ENCODE peak calls at places on chromosome 15, in six cellular contexts. R, E, M, C, O and Y are unnamed samples.

GRCh38 chr15:45177285-45177684 is 10.5 kb downstream of the SHF start:
- DNase-seq in R (no peak), E (no peak), M (no peak), C (no peak), O (no peak), Y (no peak)

GRCh38 chr15:51718199-51718598 is 19.3 kb downstream of the LYSMD2 start:
- DNase-seq in R (no peak), E (peak; percentile 6), M (no peak), C (no peak), O (no peak), Y (no peak)

GRCh38 chr15:89828324-89829145 is 13.9 kb upstream of the ANPEP start:
- DNase-seq in R (no peak), E (peak; percentile 84), M (no peak), C (no peak), O (no peak), Y (peak; percentile 47)

GRCh38 chr15:68274184-68274848 is 3.2 kb upstream of the FEM1B start:
- DNase-seq in R (no peak), E (no peak), M (no peak), C (no peak), O (peak; percentile 38), Y (no peak)

GRCh38 chr15:71660501-71660900 is 149.9 kb upstream of the NR2E3 start:
- DNase-seq in R (no peak), E (no peak), M (no peak), C (no peak), O (no peak), Y (no peak)

GRCh38 chr15:82870727-82871576 is 61.5 kb downstream of the WHAMM start:
- DNase-seq in R (no peak), E (peak; percentile 14), M (no peak), C (no peak), O (peak; percentile 23), Y (no peak)

GRCh38 chr15:96544162-96544756 is 213.8 kb downstream of the NR2F2 start:
- DNase-seq in R (peak; percentile 40), E (no peak), M (no peak), C (no peak), O (no peak), Y (peak; percentile 20)

GRCh38 chr15:90686435-90687218 is 30.5 kb upstream of the BLM start:
- DNase-seq in R (no peak), E (no peak), M (no peak), C (no peak), O (no peak), Y (no peak)

GRCh38 chr15:96351801-96352593 is 21.5 kb downstream of the NR2F2 start:
- DNase-seq in R (no peak), E (no peak), M (no peak), C (no peak), O (no peak), Y (peak; percentile 77)

GRCh38 chr15:25345943-25346342 is 92.9 kb downstream of the UBE3A start:
- DNase-seq in R (no peak), E (peak; percentile 53), M (no peak), C (no peak), O (no peak), Y (no peak)

GRCh38 chr15:72614810-72615532 is 39.5 kb upstream of the GOLGA6B start:
- DNase-seq in R (peak; percentile 57), E (no peak), M (no peak), C (no peak), O (no peak), Y (no peak)

GRCh38 chr15:26115229-26115943 is 252.3 kb upstream of the ATP10A start:
- DNase-seq in R (no peak), E (peak; percentile 16), M (no peak), C (no peak), O (no peak), Y (peak; percentile 71)

GRCh38 chr15:63059075-63059474 is 16.5 kb downstream of the TPM1 start:
- DNase-seq in R (no peak), E (no peak), M (no peak), C (no peak), O (no peak), Y (no peak)

GRCh38 chr15:99486371-99487336 is 79.1 kb upstream of the MEF2A start:
- DNase-seq in R (peak; percentile 81), E (peak; percentile 94), M (no peak), C (peak; percentile 50), O (peak; percentile 82), Y (peak; percentile 67)

GRCh38 chr15:93664180-93664951 is 567.0 kb upstream of the MCTP2 start:
- DNase-seq in R (no peak), E (no peak), M (no peak), C (no peak), O (no peak), Y (no peak)

GRCh38 chr15:101267320-101268104 is 9.8 kb downstream of the SELENOS start:
- DNase-seq in R (no peak), E (peak; percentile 99), M (no peak), C (no peak), O (no peak), Y (no peak)

GRCh38 chr15:29343229-29343628 is 73.6 kb upstream of the NSMCE3 start:
- DNase-seq in R (no peak), E (no peak), M (no peak), C (no peak), O (no peak), Y (no peak)

GRCh38 chr15:90959894-90960293 is 5.2 kb downstream of the RCCD1 start:
- DNase-seq in R (no peak), E (peak; percentile 83), M (no peak), C (no peak), O (no peak), Y (no peak)

GRCh38 chr15:89104172-89104564 is 15.9 kb downstream of the ABHD2 start:
- DNase-seq in R (no peak), E (peak; percentile 43), M (no peak), C (no peak), O (no peak), Y (no peak)

GRCh38 chr15:78455749-78456148 is 17.7 kb downstream of the IREB2 start:
- DNase-seq in R (peak; percentile 26), E (peak; percentile 12), M (no peak), C (no peak), O (peak; percentile 34), Y (no peak)

GRCh38 chr15:90902996-90903732 is at the start of gene MAN2A2:
- DNase-seq in R (peak; percentile 86), E (peak; percentile 27), M (peak; percentile 54), C (peak; percentile 57), O (peak; percentile 79), Y (peak; percentile 88)

GRCh38 chr15:43519207-43519606 is 1.8 kb downstream of the MAP1A start:
- DNase-seq in R (peak; percentile 34), E (no peak), M (no peak), C (no peak), O (no peak), Y (no peak)

GRCh38 chr15:40235201-40235890 is 3.5 kb upstream of the PAK6 start:
- DNase-seq in R (no peak), E (no peak), M (no peak), C (no peak), O (no peak), Y (no peak)

GRCh38 chr15:80401471-80401870 is 2.7 kb upstream of the ARNT2 start:
- DNase-seq in R (peak; percentile 24), E (no peak), M (no peak), C (no peak), O (no peak), Y (no peak)

GRCh38 chr15:94042163-94042954 is 189.0 kb upstream of the MCTP2 start:
- DNase-seq in R (no peak), E (peak; percentile 63), M (no peak), C (no peak), O (peak; percentile 36), Y (no peak)

GRCh38 chr15:97759363-97759762 is 201.1 kb upstream of the ARRDC4 start:
- DNase-seq in R (no peak), E (peak; percentile 36), M (no peak), C (no peak), O (no peak), Y (no peak)

GRCh38 chr15:74631935-74632560 is 16.4 kb downstream of the CLK3 start:
- DNase-seq in R (peak; percentile 73), E (peak; percentile 39), M (peak; percentile 46), C (peak; percentile 71), O (peak; percentile 82), Y (peak; percentile 65)

GRCh38 chr15:101450561-101451145 is 38.9 kb downstream of the PCSK6 start:
- DNase-seq in R (no peak), E (no peak), M (no peak), C (no peak), O (no peak), Y (no peak)

GRCh38 chr15:31517711-31518110 is 191.1 kb downstream of the KLF13 start:
- DNase-seq in R (no peak), E (no peak), M (no peak), C (no peak), O (no peak), Y (no peak)

GRCh38 chr15:64251658-64252057 is 88.8 kb upstream of the PPIB start:
- DNase-seq in R (no peak), E (peak; percentile 5), M (no peak), C (no peak), O (no peak), Y (no peak)

GRCh38 chr15:44186724-44187123 is 8.3 kb downstream of the FRMD5 start:
- DNase-seq in R (no peak), E (no peak), M (no peak), C (no peak), O (no peak), Y (no peak)

GRCh38 chr15:31133890-31134289 is 32.4 kb upstream of the TRPM1 start:
- DNase-seq in R (no peak), E (no peak), M (no peak), C (no peak), O (no peak), Y (no peak)

GRCh38 chr15:78715439-78715838 is 74.4 kb upstream of the CHRNB4 start:
- DNase-seq in R (no peak), E (no peak), M (no peak), C (no peak), O (no peak), Y (no peak)

GRCh38 chr15:31262901-31263671 is 63.5 kb upstream of the KLF13 start:
- DNase-seq in R (no peak), E (peak; percentile 48), M (no peak), C (no peak), O (no peak), Y (no peak)

GRCh38 chr15:40754574-40754882 is 526 bp downstream of the RMDN3 start:
- DNase-seq in R (peak; percentile 43), E (peak; percentile 15), M (no peak), C (no peak), O (peak; percentile 49), Y (no peak)

GRCh38 chr15:73374599-73374998 is 5.8 kb upstream of the HCN4 start:
- DNase-seq in R (peak; percentile 38), E (no peak), M (no peak), C (no peak), O (no peak), Y (no peak)

GRCh38 chr15:80036067-80036466 is 23.4 kb upstream of the ZFAND6 start:
- DNase-seq in R (peak; percentile 14), E (no peak), M (no peak), C (no peak), O (no peak), Y (no peak)